ENCODE peak calls at places on chromosomes 5 and 9, in five cellular contexts. Y is HepG2, W is K562, M is GM12878, S is SK-N-SH. X is an unnamed sample.

GRCh38 chr5:110785356-110785755 is 46.5 kb downstream of the SLC25A46 start:
- DNase-seq in Y (no peak), W (no peak), M (no peak), S (no peak), X (no peak)

GRCh38 chr9:7970666-7971335 is 171.2 kb upstream of the DMAC1 start:
- DNase-seq in Y (no peak), W (no peak), M (no peak), S (no peak), X (no peak)

GRCh38 chr5:66856041-66856805 is 260.0 kb downstream of the MAST4 start:
- DNase-seq in Y (no peak), W (no peak), M (no peak), S (no peak), X (no peak)

GRCh38 chr5:80565330-80565729 is 4.8 kb downstream of the ANKRD34B start:
- DNase-seq in Y (no peak), W (no peak), M (no peak), S (no peak), X (no peak)

GRCh38 chr5:150763023-150763793 is 4.4 kb upstream of the DCTN4 start:
- DNase-seq in Y (peak; percentile 80), W (peak; percentile 70), M (no peak), S (peak; percentile 30), X (peak; percentile 19)

GRCh38 chr5:42994285-42995151 is 45.6 kb downstream of the ANXA2R start:
- DNase-seq in Y (peak; percentile 81), W (peak; percentile 60), M (no peak), S (peak; percentile 74), X (peak; percentile 94)

GRCh38 chr9:4269872-4270271 is 30.0 kb downstream of the GLIS3 start:
- DNase-seq in Y (no peak), W (no peak), M (no peak), S (no peak), X (no peak)

GRCh38 chr5:137318027-137318426 is 181.1 kb downstream of the SPOCK1 start:
- DNase-seq in Y (no peak), W (no peak), M (no peak), S (no peak), X (no peak)

GRCh38 chr9:99141849-99142248 is 36.9 kb downstream of the TGFBR1 start:
- DNase-seq in Y (no peak), W (no peak), M (no peak), S (no peak), X (no peak)

GRCh38 chr5:175579742-175580432 is 78.0 kb upstream of the HRH2 start:
- DNase-seq in Y (no peak), W (no peak), M (no peak), S (no peak), X (no peak)

GRCh38 chr5:32100230-32100629 is 73.9 kb downstream of the GOLPH3 start:
- DNase-seq in Y (no peak), W (no peak), M (no peak), S (peak; percentile 56), X (no peak)

GRCh38 chr9:107639426-107639825 is 149.9 kb upstream of the KLF4 start:
- DNase-seq in Y (no peak), W (no peak), M (no peak), S (no peak), X (no peak)

GRCh38 chr5:146369691-146370090 is 31.1 kb downstream of the POU4F3 start:
- DNase-seq in Y (no peak), W (no peak), M (no peak), S (no peak), X (no peak)

GRCh38 chr9:124079176-124079925 is 67.8 kb downstream of the LHX2 start:
- DNase-seq in Y (peak; percentile 21), W (no peak), M (no peak), S (no peak), X (no peak)
- TF ChIP-seq RFX5 in Y (no peak), W (no peak), M (no peak), S (no peak), X (no peak)

DNA sequence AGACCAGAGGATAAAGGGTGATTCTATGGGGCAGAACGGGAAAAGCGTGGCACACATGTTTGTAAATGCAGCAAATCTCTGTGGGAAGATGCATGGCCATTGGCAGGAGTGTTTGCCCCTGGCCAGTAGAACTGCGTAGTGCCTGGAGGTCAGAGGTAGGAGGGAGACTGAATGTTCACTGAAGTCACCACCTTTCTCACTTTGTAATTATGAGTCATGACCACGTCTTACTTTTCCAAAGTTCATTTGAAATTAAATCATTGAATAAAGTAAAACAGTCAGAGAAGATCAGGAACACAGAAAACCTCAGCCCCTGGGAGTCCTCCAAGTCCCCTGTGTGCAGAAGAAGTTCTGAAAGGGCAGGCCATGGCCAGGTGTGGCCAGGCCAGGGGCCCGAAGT is 4.6 kb downstream of the PTGES start:
- DNase-seq in Y (no peak), W (no peak), M (no peak), S (no peak), X (no peak)
- TF ChIP-seq REST in Y (no peak), W (no peak), M (no peak), S (no peak), X (no peak)

GRCh38 chr5:14849516-14850294 is 21.9 kb downstream of the ANKH start:
- DNase-seq in Y (no peak), W (no peak), M (no peak), S (no peak), X (no peak)
- TF ChIP-seq RFX5 in Y (no peak), W (no peak), M (no peak), S (no peak), X (no peak)

GRCh38 chr9:111896942-111897830 is 572 bp downstream of the UGCG start:
- DNase-seq in Y (peak; percentile 11), W (peak; percentile 88), M (no peak), S (peak; percentile 92), X (peak; percentile 49)

GRCh38 chr9:111895996-111896941 is at the start of gene UGCG:
- DNase-seq in Y (peak; percentile 74), W (peak; percentile 94), M (no peak), S (peak; percentile 98), X (peak; percentile 90)

GRCh38 chr9:111900081-111900805 is 3.6 kb downstream of the UGCG start:
- DNase-seq in Y (no peak), W (no peak), M (no peak), S (no peak), X (no peak)

GRCh38 chr9:111897831-111898144 is 1.2 kb downstream of the UGCG start:
- DNase-seq in Y (no peak), W (no peak), M (peak; percentile 74), S (peak; percentile 14), X (no peak)

GRCh38 chr9:111898331-111899096 is 1.9 kb downstream of the UGCG start:
- DNase-seq in Y (no peak), W (no peak), M (no peak), S (no peak), X (no peak)
- TF ChIP-seq REST in Y (no peak), W (no peak), M (no peak), S (no peak), X (no peak)

GRCh38 chr9:136711751-136712689 is at the start of gene DIPK1B:
- DNase-seq in Y (no peak), W (peak; percentile 96), M (no peak), S (peak; percentile 100), X (no peak)

GRCh38 chr9:136714096-136714875 is 1.9 kb downstream of the DIPK1B start:
- DNase-seq in Y (no peak), W (no peak), M (no peak), S (no peak), X (no peak)

GRCh38 chr9:136712690-136713554 is 550 bp downstream of the DIPK1B start:
- DNase-seq in Y (no peak), W (peak; percentile 64), M (no peak), S (peak; percentile 77), X (no peak)

GRCh38 chr9:136714876-136715239 is 2.5 kb downstream of the DIPK1B start:
- DNase-seq in Y (no peak), W (no peak), M (no peak), S (no peak), X (no peak)

DNA sequence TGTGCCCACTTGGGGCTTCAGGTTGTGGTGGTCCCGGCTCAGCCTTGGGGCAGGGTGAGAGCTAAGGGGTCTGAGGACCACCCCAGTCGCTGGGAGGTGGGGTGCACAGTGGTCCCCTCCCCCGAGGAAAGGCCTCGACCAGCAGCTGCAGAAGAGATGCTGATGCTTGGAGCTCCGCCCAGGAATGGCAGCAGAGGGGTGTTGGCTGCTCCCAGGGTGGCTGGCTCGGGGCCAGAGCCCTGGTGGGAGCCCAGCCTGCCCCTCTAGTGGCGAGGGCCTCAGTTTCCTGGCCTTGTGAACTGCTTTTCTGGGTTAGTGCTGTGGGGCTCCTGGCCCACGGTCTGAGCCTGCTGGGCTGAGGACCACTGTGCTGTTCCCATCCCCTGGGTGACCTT is 1.2 kb downstream of the DIPK1B start:
- DNase-seq in Y (no peak), W (no peak), M (no peak), S (peak; percentile 80), X (no peak)
- TF ChIP-seq RFX5 in Y (no peak), W (no peak), M (no peak), S (no peak), X (no peak)

GRCh38 chr5:135371738-135372232 is 27.2 kb downstream of the MACROH2A1 start:
- DNase-seq in Y (no peak), W (no peak), M (no peak), S (no peak), X (peak; percentile 24)

GRCh38 chr5:135375040-135375439 is 24.0 kb downstream of the MACROH2A1 start:
- DNase-seq in Y (no peak), W (no peak), M (no peak), S (no peak), X (no peak)

GRCh38 chr5:135369952-135370351 is 29.1 kb downstream of the MACROH2A1 start:
- DNase-seq in Y (no peak), W (no peak), M (no peak), S (no peak), X (no peak)

GRCh38 chr5:135373747-135374515 is 25.1 kb downstream of the MACROH2A1 start:
- DNase-seq in Y (peak; percentile 21), W (no peak), M (no peak), S (no peak), X (no peak)

DNA sequence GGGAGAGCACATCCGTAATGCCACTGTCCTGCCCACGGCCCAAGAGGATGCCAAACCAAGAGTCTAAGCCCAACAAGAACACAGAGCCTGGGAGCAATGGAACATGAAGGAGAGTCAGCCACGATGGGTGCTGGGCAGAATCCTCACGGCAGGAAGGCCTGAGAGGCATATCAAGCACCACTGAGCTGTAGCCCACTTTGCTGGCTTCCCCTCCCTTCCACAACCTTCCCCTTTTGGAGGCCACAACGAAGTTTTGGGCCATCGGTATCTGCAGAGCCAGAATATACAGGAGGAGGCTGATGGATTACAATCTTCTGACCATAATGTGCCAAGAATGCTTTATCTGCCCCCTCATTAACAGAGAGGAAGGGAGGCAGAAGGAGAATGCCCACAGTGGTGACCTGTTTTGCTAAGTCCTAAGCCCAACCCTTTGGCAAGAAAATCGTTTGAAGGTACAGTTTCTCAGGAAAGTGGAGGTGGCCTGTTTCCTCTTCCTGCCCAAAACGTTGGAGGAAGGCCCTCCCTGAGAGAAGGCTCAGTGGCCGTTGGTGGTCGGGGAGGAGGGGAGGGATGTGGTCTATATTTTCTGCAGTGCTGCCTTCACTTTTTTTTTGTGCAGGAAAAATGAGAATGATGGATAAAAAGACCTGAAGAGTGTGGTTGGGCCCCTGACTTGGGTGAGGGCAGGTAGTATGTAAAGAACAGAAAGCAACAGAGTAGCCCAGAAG is 26.2 kb downstream of the MACROH2A1 start:
- DNase-seq in Y (no peak), W (no peak), M (no peak), S (no peak), X (no peak)
- TF ChIP-seq REST in Y (no peak), W (no peak), M (no peak), S (no peak), X (no peak)